ENCODE peak calls at places on chromosomes 13 and 19, in ten cellular contexts. L is choroid plexus epithelial cell; D is breast epithelium; K is psoas muscle; V is CD8-positive, alpha-beta T cell; X is uterus; R is AG09319; H is AG10803; G is RWPE1; I is fibroblast of the aortic adventitia. T is an unnamed sample.

GRCh38 chr19:342128-342455 is 2.5 kb downstream of the MIER2 start:
- DNase-seq in X (no peak), D (no peak), V (no peak), I (no peak), H (no peak), L (no peak), K (no peak), R (no peak), G (no peak), T (no peak)

GRCh38 chr19:50204811-50205675 is 1.6 kb downstream of the MYH14 start:
- DNase-seq in D (peak; percentile 84), G (peak; percentile 71), V (no peak), R (no peak), L (no peak), K (peak; percentile 82), H (no peak), I (no peak), X (no peak), T (no peak)

GRCh38 chr13:111616203-111616602 is 295.8 kb downstream of the TEX29 start:
- DNase-seq in K (no peak), H (no peak), R (no peak), V (no peak), X (no peak), I (no peak), G (no peak), L (no peak), D (no peak), T (no peak)

GRCh38 chr13:25502551-25502950 is 130.8 kb downstream of the ATP8A2 start:
- DNase-seq in R (no peak), X (no peak), G (no peak), K (no peak), L (no peak), V (no peak), H (no peak), I (no peak), D (no peak), T (no peak)

GRCh38 chr19:13064092-13064489 is 38.6 kb downstream of the LYL1 start:
- DNase-seq in R (no peak), V (no peak), G (no peak), K (peak; percentile 87), H (no peak), I (no peak), D (no peak), X (no peak), L (no peak), T (no peak)

GRCh38 chr13:110126391-110126961 is 180.5 kb downstream of the COL4A1 start:
- DNase-seq in D (no peak), I (peak; percentile 96), X (peak; percentile 58), G (peak; percentile 84), K (peak; percentile 78), L (peak; percentile 97), R (peak; percentile 67), V (no peak), H (peak; percentile 96), T (no peak)

GRCh38 chr19:46718157-46718933 is 1.4 kb upstream of the PRKD2 start:
- DNase-seq in R (no peak), H (no peak), G (peak; percentile 66), D (no peak), X (no peak), V (peak; percentile 69), L (peak; percentile 49), I (no peak), K (no peak), T (peak; percentile 50)

GRCh38 chr19:39052243-39052746 is 19.9 kb upstream of the FBXO27 start:
- DNase-seq in L (peak; percentile 70), K (peak; percentile 58), D (peak; percentile 57), H (peak; percentile 56), R (no peak), X (peak; percentile 22), V (peak; percentile 71), G (no peak), I (peak; percentile 65), T (peak; percentile 71)

GRCh38 chr13:112346173-112346898 is 29.8 kb upstream of the SPACA7 start:
- DNase-seq in G (no peak), L (no peak), I (no peak), R (no peak), K (no peak), D (no peak), V (no peak), X (no peak), H (no peak), T (no peak)

GRCh38 chr19:15464394-15465385 is at the start of gene RASAL3:
- DNase-seq in D (no peak), G (no peak), V (peak; percentile 83), I (peak; percentile 43), X (no peak), L (no peak), R (no peak), K (peak; percentile 57), H (no peak), T (no peak)

GRCh38 chr13:85616275-85616674 is 182.9 kb downstream of the SLITRK6 start:
- DNase-seq in K (no peak), I (no peak), D (no peak), H (no peak), X (no peak), R (no peak), L (no peak), V (no peak), G (peak; percentile 35), T (no peak)

GRCh38 chr19:43618921-43619261 is 538 bp downstream of the ZNF428 start:
- DNase-seq in H (no peak), K (no peak), V (peak; percentile 36), D (no peak), I (peak; percentile 37), G (peak; percentile 27), X (peak; percentile 36), L (no peak), R (no peak), T (no peak)

GRCh38 chr13:51262501-51263211 is 40.5 kb downstream of the FAM124A start:
- DNase-seq in L (peak; percentile 58), H (no peak), V (no peak), D (no peak), X (no peak), I (no peak), K (no peak), G (no peak), R (no peak), T (no peak)

GRCh38 chr13:52405767-52406494 is at the start of gene THSD1:
- DNase-seq in I (peak; percentile 55), V (no peak), D (no peak), X (peak; percentile 52), R (no peak), H (peak; percentile 56), G (peak; percentile 44), K (peak; percentile 89), L (peak; percentile 22), T (no peak)

GRCh38 chr19:19515764-19516519 is at the start of gene NDUFA13:
- DNase-seq in R (peak; percentile 70), V (peak; percentile 95), D (peak; percentile 95), I (peak; percentile 92), L (peak; percentile 94), K (peak; percentile 96), X (peak; percentile 96), G (peak; percentile 87), H (peak; percentile 90), T (peak; percentile 98)
- TF ChIP-seq CTCF in R (no peak), V (no peak), D (peak; percentile 14), I (no peak), L (no peak), K (peak; percentile 9), X (no peak), G (no peak), H (peak; percentile 24), T (no peak)

GRCh38 chr13:20127563-20128458 is 33.0 kb downstream of the GJA3 start:
- DNase-seq in G (no peak), H (peak; percentile 47), R (no peak), L (peak; percentile 44), I (peak; percentile 30), V (peak; percentile 35), K (peak; percentile 83), D (peak; percentile 60), X (peak; percentile 42), T (peak; percentile 49)
- TF ChIP-seq CTCF in G (peak; percentile 71), H (peak; percentile 39), R (peak; percentile 44), L (peak; percentile 55), I (peak; percentile 32), V (peak; percentile 19), K (peak; percentile 42), D (no peak), X (peak; percentile 35), T (peak; percentile 35)

GRCh38 chr13:29847501-29847983 is 2.9 kb downstream of the UBL3 start:
- DNase-seq in L (peak; percentile 59), H (peak; percentile 56), I (peak; percentile 69), X (no peak), D (no peak), V (peak; percentile 18), K (no peak), G (no peak), R (no peak), T (no peak)

GRCh38 chr13:29846475-29847256 is 3.8 kb downstream of the UBL3 start:
- DNase-seq in I (peak; percentile 25), H (no peak), X (no peak), D (no peak), K (no peak), V (no peak), R (no peak), L (no peak), G (no peak), T (no peak)

GRCh38 chr13:29844441-29844840 is 6.0 kb downstream of the UBL3 start:
- DNase-seq in X (no peak), L (peak; percentile 29), K (no peak), H (peak; percentile 36), D (no peak), G (no peak), I (peak; percentile 55), V (no peak), R (no peak), T (no peak)

GRCh38 chr13:29849071-29849541 is 1.3 kb downstream of the UBL3 start:
- DNase-seq in D (no peak), I (peak; percentile 40), X (no peak), R (no peak), G (no peak), K (no peak), V (peak; percentile 32), H (peak; percentile 22), L (peak; percentile 26), T (no peak)

DNA sequence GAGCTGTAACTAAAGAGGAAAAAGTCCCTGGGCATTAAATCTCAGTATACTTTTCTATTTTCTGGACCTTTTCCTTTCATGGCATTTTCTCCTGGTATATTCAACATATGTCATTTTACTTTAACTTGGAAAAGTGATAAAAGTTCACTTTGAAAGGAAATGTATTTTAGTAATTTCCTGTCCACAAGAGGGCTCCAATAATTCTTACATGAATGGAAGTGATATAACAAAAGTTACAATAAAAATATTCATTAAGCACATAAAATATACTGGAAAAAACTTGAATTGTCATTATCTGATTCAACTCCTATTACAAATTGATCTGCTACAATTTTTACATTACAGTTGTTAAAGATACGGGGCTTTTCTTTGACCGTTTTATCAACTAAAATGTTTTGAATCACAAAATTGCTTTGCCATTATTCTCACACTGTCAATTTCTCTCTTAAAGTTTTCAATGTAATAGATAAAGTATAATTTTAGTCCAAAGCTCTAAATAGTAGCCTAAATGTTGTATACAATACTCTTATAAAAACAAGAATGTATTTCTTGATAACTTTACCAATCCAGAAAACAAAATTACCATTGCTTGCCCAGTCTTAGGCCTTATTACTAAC is 4.9 kb downstream of the UBL3 start:
- DNase-seq in R (no peak), H (peak; percentile 28), I (peak; percentile 64), K (no peak), G (no peak), D (no peak), V (no peak), X (no peak), L (peak; percentile 50), T (no peak)
- TF ChIP-seq CTCF in R (peak; percentile 32), H (peak; percentile 51), I (peak; percentile 28), K (peak; percentile 21), G (peak; percentile 57), D (peak; percentile 29), V (peak; percentile 53), X (peak; percentile 41), L (peak; percentile 43), T (peak; percentile 22)

GRCh38 chr13:77337159-77337558 is 10.3 kb upstream of the MYCBP2 start:
- DNase-seq in I (no peak), D (no peak), R (no peak), H (no peak), X (no peak), G (no peak), V (no peak), K (no peak), L (no peak), T (no peak)
- TF ChIP-seq CTCF in I (no peak), D (no peak), R (no peak), H (no peak), X (no peak), G (no peak), V (no peak), K (no peak), L (no peak), T (no peak)

T was measured in natural killer cell.